ENCODE peak calls at places on chromosomes 5 and 9, in four cellular contexts. D is AG04450, B is heart right ventricle, O is fibroblast of mammary gland. T is an unnamed sample.

GRCh38 chr5:34968258-34968657 is 38.9 kb downstream of the DNAJC21 start:
- DNase-seq in O (no peak), D (no peak), B (no peak), T (no peak)

GRCh38 chr9:118578467-118578866 is 790.8 kb downstream of the BRINP1 start:
- DNase-seq in O (peak), D (no peak), B (no peak), T (no peak)

GRCh38 chr5:107604990-107605389 is 65.7 kb downstream of the EFNA5 start:
- DNase-seq in O (peak), B (no peak), D (no peak), T (no peak)

GRCh38 chr9:18393340-18394130 is 80.4 kb upstream of the ADAMTSL1 start:
- DNase-seq in O (peak), D (peak), B (peak), T (peak)

GRCh38 chr5:120734033-120734432 is 269.9 kb downstream of the PRR16 start:
- DNase-seq in O (peak), D (no peak), B (no peak), T (peak)

GRCh38 chr5:125679522-125679921 is 743.7 kb upstream of the GRAMD2B start:
- DNase-seq in B (no peak), D (no peak), O (peak), T (no peak)

GRCh38 chr5:74316064-74316586 is 324.4 kb downstream of the ENC1 start:
- DNase-seq in B (no peak), O (peak), D (peak), T (peak)

GRCh38 chr5:65758546-65759144 is 36.6 kb downstream of the NLN start:
- DNase-seq in B (no peak), D (no peak), O (no peak), T (no peak)

GRCh38 chr5:33317271-33317670 is 123.5 kb upstream of the TARS1 start:
- DNase-seq in D (no peak), B (no peak), O (peak), T (no peak)

GRCh38 chr9:130368631-130369103 is 76.1 kb upstream of the ASS1 start:
- DNase-seq in O (no peak), B (no peak), D (no peak), T (no peak)

GRCh38 chr5:96023518-96023917 is 61.9 kb upstream of the ELL2 start:
- DNase-seq in D (no peak), O (peak), B (no peak), T (no peak)

GRCh38 chr9:88991066-88992030 is at the start of gene S1PR3:
- DNase-seq in O (peak), D (no peak), B (peak), T (no peak)

GRCh38 chr5:169291877-169292276 is 9.1 kb downstream of the SLIT3 start:
- DNase-seq in B (no peak), O (no peak), D (no peak), T (no peak)

GRCh38 chr5:168670881-168671575 is 91.9 kb upstream of the PANK3 start:
- DNase-seq in D (no peak), O (no peak), B (no peak), T (no peak)

DNA sequence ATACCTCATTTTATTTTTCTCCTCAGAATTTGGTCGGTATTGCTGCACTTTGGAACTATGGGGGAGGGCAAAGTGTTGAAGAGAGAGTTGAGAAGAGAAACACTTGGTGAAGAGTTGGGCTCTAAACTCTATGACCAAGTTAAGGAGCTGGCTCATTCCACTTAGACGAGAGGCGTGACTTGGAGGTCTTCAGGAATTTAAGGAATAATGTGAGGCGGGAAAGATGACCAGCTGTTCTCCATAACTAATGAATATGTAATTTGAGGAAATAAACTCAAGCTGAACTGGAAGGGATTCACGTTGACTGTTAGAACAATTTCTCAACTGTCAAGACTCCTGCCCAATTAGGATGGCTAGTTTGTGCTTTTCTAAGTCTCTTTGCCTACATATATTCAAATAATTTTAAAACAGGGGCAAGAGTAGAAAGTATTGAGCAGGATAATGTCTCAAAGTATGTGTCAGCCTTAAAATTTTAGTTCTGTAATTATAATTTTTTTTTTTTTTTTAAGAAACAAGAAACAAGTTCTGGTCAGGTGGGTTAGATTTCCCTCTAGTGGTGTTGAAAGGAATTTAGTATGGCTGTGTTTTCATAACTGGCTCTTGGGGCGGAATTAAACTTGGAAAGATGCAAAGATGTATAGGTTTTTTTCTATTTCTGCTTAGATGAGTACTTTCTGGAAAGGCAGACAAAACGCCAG is 33.4 kb downstream of the TMEM252 start:
- DNase-seq in O (peak), B (no peak), D (no peak), T (peak)
- TF ChIP-seq CTCF in O (peak), B (peak), D (peak), T (peak)

GRCh38 chr5:173743641-173744343 is 127.3 kb upstream of the BOD1 start:
- DNase-seq in D (no peak), O (no peak), B (no peak), T (no peak)
- H3K4me3 ChIP-seq in D (no peak), O (no peak), B (no peak), T (no peak)

DNA sequence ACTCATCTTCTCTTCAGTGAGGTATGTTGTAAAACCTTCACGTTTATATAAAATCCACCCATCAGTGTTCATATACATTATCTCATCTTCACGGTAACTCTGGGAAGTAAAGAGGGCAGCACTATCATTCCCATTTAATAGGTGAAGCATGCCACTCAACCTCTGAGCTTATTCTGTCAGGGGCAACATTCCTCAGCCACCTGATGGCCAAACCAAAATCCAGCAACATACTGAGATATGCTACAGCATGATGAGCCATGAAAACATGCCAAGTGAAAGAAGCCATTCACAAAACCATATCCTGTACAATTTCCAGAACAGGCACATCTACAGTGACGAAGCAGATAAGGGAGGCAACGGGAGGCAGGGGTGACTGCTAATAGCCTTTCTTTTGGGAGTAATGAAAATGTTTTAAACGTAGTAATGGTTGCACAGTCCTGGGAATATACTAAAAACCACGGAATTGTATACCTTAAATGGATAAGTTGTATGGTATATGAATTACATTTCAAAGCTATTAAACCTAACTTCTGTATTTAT is 167.4 kb downstream of the TSSK1B start:
- DNase-seq in D (no peak), O (no peak), B (no peak), T (no peak)
- TF ChIP-seq CTCF in D (no peak), O (no peak), B (no peak), T (no peak)

GRCh38 chr9:33465096-33465495 is 8.6 kb downstream of the NOL6 start:
- DNase-seq in O (no peak), D (no peak), B (no peak), T (no peak)
- H3K4me3 ChIP-seq in O (no peak), D (no peak), B (no peak), T (no peak)

DNA sequence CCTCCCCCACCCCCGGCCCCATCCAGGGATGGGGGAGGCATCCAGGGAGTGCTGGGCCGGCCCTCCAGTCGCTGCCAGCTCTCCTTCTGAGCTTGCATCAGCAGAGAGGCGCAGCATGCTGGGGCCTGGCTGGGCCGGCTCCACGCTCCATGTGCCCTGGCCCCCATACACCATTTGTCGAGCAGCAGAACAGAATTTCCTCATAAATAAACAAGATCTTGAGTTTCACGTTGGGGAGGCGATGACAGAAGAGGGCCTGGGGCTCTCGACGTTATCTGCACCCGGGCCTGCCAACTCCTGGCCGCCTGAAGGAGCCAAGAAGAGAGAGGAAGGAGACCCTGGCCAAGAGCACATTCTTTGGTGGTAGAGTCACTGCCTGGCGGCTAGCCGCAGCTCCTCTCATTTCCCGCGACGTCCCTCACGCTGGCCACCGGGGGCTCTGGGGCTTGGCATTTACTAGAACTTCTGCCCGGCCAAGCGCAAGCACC is 177.0 kb downstream of the FGF18 start:
- DNase-seq in B (peak), D (peak), O (peak), T (peak)
- TF ChIP-seq CTCF in B (no peak), D (peak), O (no peak), T (peak)

GRCh38 chr5:150137997-150138396 is 17.6 kb downstream of the PDGFRB start:
- DNase-seq in O (peak), B (no peak), D (no peak), T (no peak)

GRCh38 chr5:150136841-150137167 is 18.8 kb downstream of the PDGFRB start:
- DNase-seq in B (no peak), D (no peak), O (no peak), T (no peak)

GRCh38 chr5:150139334-150139733 is 16.3 kb downstream of the PDGFRB start:
- DNase-seq in O (peak), B (no peak), D (peak), T (peak)

GRCh38 chr5:150137168-150137957 is 18.3 kb downstream of the PDGFRB start:
- DNase-seq in B (no peak), D (no peak), O (no peak), T (peak)

GRCh38 chr5:150138551-150139265 is 16.9 kb downstream of the PDGFRB start:
- DNase-seq in D (peak), O (peak), B (peak), T (peak)
- H3K4me3 ChIP-seq in D (peak), O (no peak), B (no peak), T (peak)

GRCh38 chr5:145161384-145161783 is 673.8 kb downstream of the PRELID2 start:
- DNase-seq in O (no peak), D (no peak), B (no peak), T (no peak)
- TF ChIP-seq CTCF in O (no peak), D (no peak), B (no peak), T (no peak)